ENCODE peak calls at places on chromosomes 11 and 22, in ten cellular contexts. P is A549; G is right lobe of liver; K is substantia nigra; H is Peyer's patch; E is lung; Z is AG04450; Q is neuronal stem cell; C is naive thymus-derived CD4-positive, alpha-beta T cell; L is fibroblast of lung. X is an unnamed sample.

GRCh38 chr22:34709641-34710040 is 356.3 kb upstream of the ISX start:
- DNase-seq in P (no peak), G (no peak), K (no peak), H (no peak), E (no peak), Z (no peak), Q (no peak), C (no peak), L (no peak), X (no peak)

GRCh38 chr22:37068859-37069258 is 17.3 kb downstream of the KCTD17 start:
- DNase-seq in P (no peak), G (no peak), K (no peak), H (no peak), E (no peak), Z (no peak), Q (no peak), C (no peak), L (no peak), X (no peak)

GRCh38 chr11:64608636-64609035 is 17.6 kb downstream of the SLC22A12 start:
- DNase-seq in P (no peak), G (no peak), K (no peak), H (no peak), E (no peak), Z (no peak), Q (no peak), C (no peak), L (no peak), X (no peak)

GRCh38 chr11:17208257-17208999 is 642 bp upstream of the PIK3C2A start:
- DNase-seq in P (peak; percentile 75), G (no peak), K (no peak), H (peak; percentile 77), E (peak; percentile 68), Z (no peak), Q (peak; percentile 74), C (peak; percentile 44), L (peak; percentile 82), X (peak; percentile 74)

GRCh38 chr11:76955459-76956114 is 78.6 kb upstream of the B3GNT6 start:
- DNase-seq in P (no peak), G (no peak), K (no peak), H (peak; percentile 60), E (no peak), Z (no peak), Q (no peak), C (no peak), L (no peak), X (no peak)

GRCh38 chr11:69839516-69839915 is 20.3 kb upstream of the FGF3 start:
- DNase-seq in P (no peak), G (peak; percentile 25), K (no peak), H (peak; percentile 47), E (no peak), Z (no peak), Q (no peak), C (no peak), L (no peak), X (no peak)

GRCh38 chr11:66124564-66124963 is 54.5 kb downstream of the PACS1 start:
- DNase-seq in P (no peak), G (no peak), K (no peak), H (no peak), E (no peak), Z (no peak), Q (no peak), C (no peak), L (peak; percentile 70), X (no peak)

GRCh38 chr22:25388415-25388814 is 169.0 kb downstream of the CRYBB2 start:
- DNase-seq in P (no peak), G (no peak), K (no peak), H (no peak), E (no peak), Z (no peak), Q (no peak), C (no peak), L (no peak), X (no peak)

GRCh38 chr11:6237903-6238302 is 986 bp upstream of the CNGA4 start:
- DNase-seq in P (no peak), G (no peak), K (no peak), H (no peak), E (no peak), Z (no peak), Q (no peak), C (no peak), L (no peak), X (no peak)

GRCh38 chr11:6232899-6233298 is 1.5 kb downstream of the FHIP1B start:
- DNase-seq in P (no peak), G (no peak), K (no peak), H (no peak), E (no peak), Z (no peak), Q (no peak), C (no peak), L (no peak), X (no peak)

GRCh38 chr11:6233984-6234313 is 487 bp downstream of the FHIP1B start:
- DNase-seq in P (no peak), G (no peak), K (no peak), H (no peak), E (no peak), Z (no peak), Q (no peak), C (no peak), L (peak; percentile 7), X (no peak)

GRCh38 chr11:6237271-6237670 is 1.6 kb upstream of the CNGA4 start:
- DNase-seq in P (no peak), G (no peak), K (no peak), H (no peak), E (no peak), Z (no peak), Q (no peak), C (no peak), L (no peak), X (no peak)

GRCh38 chr11:6234314-6235031 is at the start of gene FHIP1B:
- DNase-seq in P (peak; percentile 86), G (peak; percentile 100), K (peak; percentile 98), H (peak; percentile 100), E (peak; percentile 100), Z (peak; percentile 100), Q (peak; percentile 99), C (peak; percentile 100), L (peak; percentile 100), X (peak; percentile 100)
- H3K27ac ChIP-seq in P (peak within 1 kb of the TSS; percentile 89), G (peak within 1 kb of the TSS; percentile 61), K (peak within 1 kb of the TSS; percentile 63), H (peak within 1 kb of the TSS; percentile 85), E (peak within 1 kb of the TSS; percentile 91), Z (peak within 1 kb of the TSS; percentile 52), Q (peak within 1 kb of the TSS; percentile 85), C (peak within 1 kb of the TSS; percentile 81), L (peak within 1 kb of the TSS; percentile 88), X (peak within 1 kb of the TSS; percentile 93)

GRCh38 chr11:121890377-121890776 is 225.6 kb downstream of the BLID start:
- DNase-seq in P (no peak), G (no peak), K (no peak), H (no peak), E (no peak), Z (no peak), Q (no peak), C (no peak), L (peak; percentile 99), X (no peak)

GRCh38 chr11:121889931-121890330 is 226.1 kb downstream of the BLID start:
- DNase-seq in P (no peak), G (no peak), K (no peak), H (no peak), E (no peak), Z (no peak), Q (no peak), C (no peak), L (peak; percentile 80), X (no peak)

GRCh38 chr11:121892131-121892681 is 223.8 kb downstream of the BLID start:
- DNase-seq in P (no peak), G (no peak), K (no peak), H (no peak), E (no peak), Z (no peak), Q (no peak), C (no peak), L (peak; percentile 81), X (no peak)

GRCh38 chr11:121892863-121893262 is 223.2 kb downstream of the BLID start:
- DNase-seq in P (no peak), G (no peak), K (no peak), H (no peak), E (no peak), Z (no peak), Q (no peak), C (no peak), L (peak; percentile 76), X (no peak)

DNA sequence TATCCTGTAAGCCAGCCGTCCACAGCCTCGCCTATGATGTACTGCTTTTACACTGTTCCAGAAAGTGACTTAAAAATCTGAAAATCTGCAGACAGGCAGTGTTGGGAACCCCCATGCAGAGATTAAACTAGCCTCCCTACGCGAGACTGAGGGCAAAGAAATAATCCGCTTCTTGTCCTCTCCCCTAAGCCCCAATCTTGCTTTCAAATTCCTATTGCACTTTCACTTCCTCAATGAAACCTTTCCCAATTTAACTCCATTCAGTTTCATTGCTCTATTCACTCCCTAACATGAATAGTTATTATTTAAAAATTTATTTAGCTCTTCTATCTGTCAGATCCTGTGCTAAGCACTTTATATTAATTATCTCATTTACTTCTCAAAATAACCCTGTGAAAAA is 224.9 kb downstream of the BLID start:
- DNase-seq in P (no peak), G (no peak), K (no peak), H (no peak), E (no peak), Z (no peak), Q (no peak), C (no peak), L (no peak), X (no peak)
- H3K27ac ChIP-seq in P (no peak overlapping the region), G (no peak overlapping the region), K (no peak overlapping the region), H (no peak overlapping the region), E (no peak overlapping the region), Z (no peak overlapping the region), Q (no peak overlapping the region), C (no peak overlapping the region), L (no peak overlapping the region), X (no peak overlapping the region)

GRCh38 chr11:102364991-102365390 is 18.0 kb downstream of the BIRC2 start:
- DNase-seq in P (no peak), G (no peak), K (no peak), H (no peak), E (no peak), Z (no peak), Q (no peak), C (no peak), L (no peak), X (no peak)

GRCh38 chr11:102361100-102362021 is 14.3 kb downstream of the BIRC2 start:
- DNase-seq in P (no peak), G (no peak), K (no peak), H (no peak), E (no peak), Z (no peak), Q (no peak), C (peak; percentile 77), L (no peak), X (no peak)

GRCh38 chr11:102359372-102359771 is 12.4 kb downstream of the BIRC2 start:
- DNase-seq in P (no peak), G (no peak), K (no peak), H (no peak), E (no peak), Z (no peak), Q (no peak), C (no peak), L (no peak), X (no peak)

GRCh38 chr11:102357116-102357515 is 10.1 kb downstream of the BIRC2 start:
- DNase-seq in P (no peak), G (no peak), K (no peak), H (no peak), E (no peak), Z (no peak), Q (no peak), C (no peak), L (no peak), X (no peak)

GRCh38 chr11:102360681-102361080 is 13.7 kb downstream of the BIRC2 start:
- DNase-seq in P (no peak), G (no peak), K (no peak), H (no peak), E (no peak), Z (no peak), Q (no peak), C (peak; percentile 36), L (no peak), X (no peak)
- H3K27ac ChIP-seq in P (no peak overlapping the region), G (no peak overlapping the region), K (no peak overlapping the region), H (no peak overlapping the region), E (no peak overlapping the region), Z (no peak overlapping the region), Q (no peak overlapping the region), C (peak overlapping the region; percentile 80), L (no peak overlapping the region), X (no peak overlapping the region)

GRCh38 chr11:117096973-117097566 is 1.2 kb downstream of the SIK3 start:
- DNase-seq in P (no peak), G (no peak), K (no peak), H (no peak), E (no peak), Z (no peak), Q (no peak), C (no peak), L (no peak), X (no peak)
- H3K27ac ChIP-seq in P (peak overlapping the region; percentile 99), G (peak overlapping the region; percentile 93), K (peak overlapping the region; percentile 95), H (peak overlapping the region; percentile 97), E (peak overlapping the region; percentile 99), Z (no peak overlapping the region), Q (no peak overlapping the region), C (peak overlapping the region; percentile 99), L (peak overlapping the region; percentile 89), X (peak overlapping the region; percentile 81)